ENCODE peak calls at places on chromosome 3, in six cellular contexts. Y is stomach, V is HepG2, L is heart left ventricle, G is body of pancreas, S is transverse colon. D is an unnamed sample.

GRCh38 chr3:24042879-24043567 is 97.9 kb downstream of the NR1D2 start:
- DNase-seq in Y (no peak), V (no peak), L (no peak), G (no peak), S (no peak), D (no peak)

GRCh38 chr3:31408720-31409119 is 124.0 kb upstream of the STT3B start:
- DNase-seq in Y (no peak), V (no peak), L (no peak), G (no peak), S (no peak), D (no peak)

GRCh38 chr3:189845069-189845468 is 213.9 kb downstream of the TP63 start:
- DNase-seq in Y (no peak), V (no peak), L (no peak), G (no peak), S (no peak), D (no peak)

GRCh38 chr3:188944108-188944507 is 227.7 kb upstream of the TPRG1 start:
- DNase-seq in Y (no peak), V (no peak), L (no peak), G (no peak), S (no peak), D (no peak)

GRCh38 chr3:177037241-177037640 is 160.0 kb downstream of the TBL1XR1 start:
- DNase-seq in Y (no peak), V (no peak), L (no peak), G (no peak), S (no peak), D (no peak)

GRCh38 chr3:114597012-114597411 is 303.2 kb downstream of the TIGIT start:
- DNase-seq in Y (no peak), V (no peak), L (no peak), G (no peak), S (no peak), D (no peak)

GRCh38 chr3:158160958-158161357 is 51.1 kb downstream of the RSRC1 start:
- DNase-seq in Y (no peak), V (no peak), L (no peak), G (no peak), S (no peak), D (no peak)

GRCh38 chr3:142445816-142446254 is 2.0 kb downstream of the XRN1 start:
- DNase-seq in Y (no peak), V (peak; percentile 12), L (no peak), G (no peak), S (peak; percentile 31), D (peak; percentile 56)

GRCh38 chr3:87575538-87575937 is 299.2 kb upstream of the POU1F1 start:
- DNase-seq in Y (no peak), V (no peak), L (no peak), G (no peak), S (peak; percentile 18), D (no peak)

GRCh38 chr3:24264748-24265158 is 229.9 kb downstream of the THRB start:
- DNase-seq in Y (no peak), V (peak; percentile 53), L (no peak), G (peak; percentile 25), S (no peak), D (no peak)

GRCh38 chr3:68996356-68996995 is 17.0 kb downstream of the EOGT start:
- DNase-seq in Y (no peak), V (no peak), L (no peak), G (no peak), S (no peak), D (no peak)

GRCh38 chr3:63875510-63875909 is 11.8 kb downstream of the ATXN7 start:
- DNase-seq in Y (no peak), V (no peak), L (no peak), G (no peak), S (no peak), D (no peak)

GRCh38 chr3:51190199-51190598 is 194.9 kb upstream of the MANF start:
- DNase-seq in Y (no peak), V (no peak), L (no peak), G (no peak), S (no peak), D (no peak)

GRCh38 chr3:50126287-50127211 is 28.6 kb upstream of the SEMA3F start:
- DNase-seq in Y (peak; percentile 65), V (peak; percentile 28), L (peak; percentile 18), G (no peak), S (no peak), D (no peak)

GRCh38 chr3:147404800-147405551 is 1.4 kb downstream of the ZIC4 start:
- DNase-seq in Y (no peak), V (no peak), L (no peak), G (no peak), S (no peak), D (no peak)

GRCh38 chr3:38133557-38134405 is 3.1 kb downstream of the ACAA1 start:
- DNase-seq in Y (peak; percentile 42), V (peak; percentile 99), L (no peak), G (peak; percentile 74), S (peak; percentile 46), D (no peak)

GRCh38 chr3:190491533-190492054 is 22.3 kb upstream of the IL1RAP start:
- DNase-seq in Y (no peak), V (no peak), L (peak; percentile 66), G (no peak), S (no peak), D (no peak)

GRCh38 chr3:68009865-68010264 is 355.5 kb upstream of the SUCLG2 start:
- DNase-seq in Y (no peak), V (no peak), L (no peak), G (no peak), S (no peak), D (no peak)

DNA sequence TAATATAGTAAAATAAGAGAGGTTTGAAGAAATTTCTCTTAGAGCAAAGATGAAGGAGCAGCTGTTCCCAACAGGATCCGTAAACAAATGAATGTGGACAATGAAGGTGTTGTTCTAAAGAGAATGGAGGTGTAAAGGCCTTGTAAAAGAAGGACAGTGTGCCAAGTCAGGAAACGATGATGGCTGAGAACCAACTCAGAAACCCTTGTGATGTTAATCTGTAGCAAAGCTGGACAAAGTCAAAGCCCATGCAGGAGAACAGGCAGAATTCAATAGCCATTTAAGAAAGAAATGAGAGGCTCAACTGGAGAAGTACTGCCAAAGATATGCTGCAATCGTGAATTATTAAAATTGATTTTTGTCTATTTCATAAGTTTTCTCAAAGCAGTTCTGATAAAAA is 192.2 kb downstream of the MBNL1 start:
- DNase-seq in Y (no peak), V (peak; percentile 5), L (no peak), G (no peak), S (peak; percentile 23), D (no peak)
- H3K27ac ChIP-seq in Y (no peak overlapping the region), V (no peak overlapping the region), L (no peak overlapping the region), G (no peak overlapping the region), S (no peak overlapping the region), D (no peak overlapping the region)

GRCh38 chr3:4714045-4714444 is 220.9 kb downstream of the ITPR1 start:
- DNase-seq in Y (no peak), V (no peak), L (no peak), G (no peak), S (peak; percentile 21), D (no peak)
- TF ChIP-seq POLR2A in Y (no peak), V (no peak), L (no peak), G (no peak), S (no peak), D (no peak)

DNA sequence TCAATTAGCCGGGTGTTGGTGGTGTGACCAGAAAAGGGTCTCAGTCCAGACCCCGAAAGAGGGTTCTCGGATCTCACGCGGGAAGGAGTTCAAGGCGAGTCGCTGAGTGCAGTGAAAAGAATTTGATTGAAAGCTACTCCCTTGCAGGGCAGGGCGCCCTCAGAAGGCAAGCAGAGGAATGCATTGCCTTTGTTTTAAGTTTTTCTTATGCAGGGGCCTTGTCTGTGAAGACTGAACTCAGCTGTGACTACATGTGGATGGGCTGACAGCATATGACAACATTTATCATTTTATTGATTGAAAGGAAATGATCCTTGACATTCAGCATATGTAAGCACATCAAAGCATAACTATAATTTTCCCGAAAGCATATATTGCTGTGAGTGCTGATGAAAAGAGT is 11.8 kb downstream of the CPN2 start:
- DNase-seq in Y (no peak), V (no peak), L (no peak), G (no peak), S (no peak), D (no peak)
- TF ChIP-seq CTCF in Y (no peak), V (no peak), L (no peak), G (no peak), S (no peak), D (no peak)

GRCh38 chr3:85074003-85074402 is 115.2 kb downstream of the CADM2 start:
- DNase-seq in Y (no peak), V (no peak), L (no peak), G (no peak), S (no peak), D (no peak)

GRCh38 chr3:85081191-85081895 is 122.6 kb downstream of the CADM2 start:
- DNase-seq in Y (no peak), V (no peak), L (no peak), G (no peak), S (no peak), D (no peak)

GRCh38 chr3:85075663-85076062 is 116.9 kb downstream of the CADM2 start:
- DNase-seq in Y (no peak), V (no peak), L (no peak), G (no peak), S (no peak), D (no peak)

GRCh38 chr3:85077018-85077417 is 118.2 kb downstream of the CADM2 start:
- DNase-seq in Y (no peak), V (no peak), L (no peak), G (no peak), S (no peak), D (no peak)
- H3K27ac ChIP-seq in Y (no peak overlapping the region), V (no peak overlapping the region), L (no peak overlapping the region), G (no peak overlapping the region), S (no peak overlapping the region), D (no peak overlapping the region)

GRCh38 chr3:123080864-123081562 is 14.2 kb downstream of the PDIA5 start:
- DNase-seq in Y (no peak), V (no peak), L (no peak), G (no peak), S (no peak), D (no peak)

GRCh38 chr3:123084192-123084591 is 17.4 kb downstream of the PDIA5 start:
- DNase-seq in Y (no peak), V (peak; percentile 9), L (peak; percentile 67), G (no peak), S (no peak), D (no peak)

GRCh38 chr3:123083446-123084124 is 16.8 kb downstream of the PDIA5 start:
- DNase-seq in Y (no peak), V (no peak), L (no peak), G (no peak), S (no peak), D (no peak)

GRCh38 chr3:123081718-123082369 is 15.0 kb downstream of the PDIA5 start:
- DNase-seq in Y (no peak), V (no peak), L (no peak), G (no peak), S (no peak), D (no peak)

GRCh38 chr3:123082370-123083065 is 15.7 kb downstream of the PDIA5 start:
- DNase-seq in Y (no peak), V (no peak), L (no peak), G (no peak), S (no peak), D (no peak)
- TF ChIP-seq POLR2A in Y (no peak), V (no peak), L (no peak), G (no peak), S (no peak), D (no peak)

GRCh38 chr3:13164893-13165492 is 91.8 kb upstream of the IQSEC1 start:
- DNase-seq in Y (no peak), V (no peak), L (no peak), G (no peak), S (no peak), D (no peak)
- TF ChIP-seq CTCF in Y (no peak), V (no peak), L (no peak), G (no peak), S (no peak), D (no peak)

GRCh38 chr3:44387404-44387803 is 48.8 kb downstream of the TCAIM start:
- DNase-seq in Y (no peak), V (no peak), L (no peak), G (no peak), S (no peak), D (no peak)
- H3K27ac ChIP-seq in Y (no peak overlapping the region), V (no peak overlapping the region), L (no peak overlapping the region), G (no peak overlapping the region), S (no peak overlapping the region), D (no peak overlapping the region)

D was measured in Peyer's patch.